ENCODE peak calls at places on chromosomes 11 and 22, in five cellular contexts. B, T, S, L and D are unnamed samples.
A peak's percentile ranks its signal among the peaks of the same experiment; 100 is the strongest.

GRCh38 chr11:34448223-34448994 is 9.7 kb downstream of the CAT start:
- DNase-seq in B (no peak), T (no peak), S (no peak), L (no peak), D (no peak)

GRCh38 chr11:90646266-90646665 is 423.4 kb upstream of the CHORDC1 start:
- DNase-seq in B (no peak), T (no peak), S (no peak), L (no peak), D (no peak)

GRCh38 chr11:122097419-122098001 is 18.5 kb downstream of the BLID start:
- DNase-seq in B (no peak), T (no peak), S (no peak), L (no peak), D (no peak)

GRCh38 chr11:36478700-36479329 is 31.3 kb downstream of the TRAF6 start:
- DNase-seq in B (no peak), T (peak; percentile 71), S (no peak), L (no peak), D (peak; percentile 58)

GRCh38 chr11:100459791-100460190 is 227.3 kb upstream of the ARHGAP42 start:
- DNase-seq in B (no peak), T (no peak), S (no peak), L (no peak), D (no peak)

GRCh38 chr11:65625628-65626342 is 10.2 kb downstream of the PCNX3 start:
- DNase-seq in B (no peak), T (peak; percentile 47), S (no peak), L (no peak), D (peak; percentile 56)

GRCh38 chr11:68632802-68633201 is 51.5 kb upstream of the GAL start:
- DNase-seq in B (no peak), T (peak; percentile 78), S (no peak), L (no peak), D (peak; percentile 64)

GRCh38 chr22:17131686-17132085 is 10.5 kb upstream of the TMEM121B start:
- DNase-seq in B (no peak), T (no peak), S (peak; percentile 26), L (no peak), D (no peak)

GRCh38 chr11:60844045-60844869 is 2.3 kb downstream of the CCDC86 start:
- DNase-seq in B (peak; percentile 38), T (no peak), S (no peak), L (no peak), D (no peak)

GRCh38 chr11:32829157-32829679 is 509 bp upstream of the PRRG4 start:
- DNase-seq in B (no peak), T (peak; percentile 40), S (no peak), L (no peak), D (peak; percentile 62)

GRCh38 chr11:890794-891600 is 19.6 kb downstream of the CHID1 start:
- DNase-seq in B (no peak), T (no peak), S (no peak), L (no peak), D (no peak)

GRCh38 chr11:100681064-100681502 is 6.0 kb upstream of the ARHGAP42 start:
- DNase-seq in B (peak; percentile 76), T (peak; percentile 77), S (no peak), L (no peak), D (peak; percentile 85)

GRCh38 chr11:87180743-87181142 is 143.0 kb downstream of the TMEM135 start:
- DNase-seq in B (no peak), T (no peak), S (no peak), L (no peak), D (no peak)

GRCh38 chr11:48006301-48006992 is 26.1 kb downstream of the PTPRJ start:
- DNase-seq in B (no peak), T (no peak), S (peak; percentile 69), L (no peak), D (no peak)

GRCh38 chr11:74877132-74877531 is 71.8 kb downstream of the XRRA1 start:
- DNase-seq in B (no peak), T (no peak), S (no peak), L (no peak), D (no peak)

GRCh38 chr22:23682827-23683355 is 7.9 kb upstream of the RGL4 start:
- DNase-seq in B (no peak), T (no peak), S (no peak), L (no peak), D (no peak)
- H3K27me3 ChIP-seq in B (no peaks in the 10 kb centered on the region), T (no peaks in the 10 kb centered on the region), S (no peaks in the 10 kb centered on the region), L (no peaks in the 10 kb centered on the region), D (no peaks in the 10 kb centered on the region)

DNA sequence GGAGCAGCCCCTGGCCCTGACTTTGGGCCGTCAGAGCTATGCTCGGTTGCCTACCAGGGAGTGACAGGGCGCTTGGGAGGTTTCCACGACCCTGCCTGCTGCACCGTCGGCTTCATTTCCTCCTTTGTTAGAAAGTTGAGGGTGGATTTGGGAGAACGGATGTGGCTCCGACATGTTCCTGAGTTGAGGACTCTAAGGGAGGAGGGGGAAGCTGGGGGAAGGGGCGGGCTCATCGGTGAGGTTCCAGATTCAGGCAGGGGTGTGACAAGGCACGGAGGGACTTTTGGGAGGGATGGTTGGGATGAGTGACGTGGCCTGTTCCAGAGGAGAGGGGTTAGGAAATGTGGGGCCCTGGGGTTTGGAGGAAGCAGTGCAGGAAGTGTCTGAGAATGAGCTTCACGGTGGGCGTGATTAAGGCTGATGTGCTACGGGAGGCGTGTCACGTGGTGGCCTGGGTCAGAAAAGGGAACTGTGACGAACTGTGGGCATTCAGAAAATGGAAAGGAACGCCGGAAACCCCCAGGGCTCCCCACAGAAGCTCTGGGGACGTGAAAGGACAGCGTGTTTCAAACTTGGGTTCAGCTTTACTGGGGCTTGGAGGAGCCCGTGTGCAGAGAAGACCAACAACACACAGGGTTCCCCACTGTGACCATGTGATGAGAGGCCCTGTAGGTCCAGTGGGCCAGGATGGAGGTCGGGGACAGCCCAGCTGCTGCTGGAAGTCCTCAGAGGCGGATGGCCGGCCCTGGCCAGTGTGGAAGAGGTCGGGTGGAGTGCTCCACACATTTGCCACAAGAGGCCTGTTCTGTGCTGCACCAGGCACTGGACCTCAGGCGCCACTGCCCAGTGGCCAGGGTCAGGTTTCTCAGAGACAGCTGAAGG is 2.8 kb downstream of the PARVB start:
- DNase-seq in B (peak; percentile 85), T (no peak), S (peak; percentile 83), L (peak; percentile 90), D (peak; percentile 57)
- H3K4me3 ChIP-seq in B (peak overlapping the region; percentile 84), T (no peak overlapping the region), S (no peak overlapping the region), L (peak overlapping the region; percentile 68), D (peak overlapping the region; percentile 5)

GRCh38 chr11:77073328-77074001 is 6.7 kb downstream of the CAPN5 start:
- DNase-seq in B (peak; percentile 90), T (peak; percentile 90), S (peak; percentile 92), L (peak; percentile 94), D (peak; percentile 91)

GRCh38 chr11:77074205-77074604 is 7.4 kb downstream of the CAPN5 start:
- DNase-seq in B (no peak), T (no peak), S (peak; percentile 70), L (no peak), D (peak; percentile 57)

GRCh38 chr11:77071077-77071476 is 4.3 kb downstream of the CAPN5 start:
- DNase-seq in B (no peak), T (no peak), S (no peak), L (peak; percentile 67), D (no peak)

GRCh38 chr11:77071671-77072605 is 5.2 kb downstream of the CAPN5 start:
- DNase-seq in B (no peak), T (no peak), S (peak; percentile 60), L (peak; percentile 78), D (peak; percentile 57)

GRCh38 chr11:77072851-77073327 is 6.1 kb downstream of the CAPN5 start:
- DNase-seq in B (no peak), T (no peak), S (peak; percentile 69), L (no peak), D (no peak)
- H3K4me1 ChIP-seq in B (no peaks in the 10 kb centered on the region), T (peaks cover 56% of the 10 kb centered on the region), S (no peaks in the 10 kb centered on the region), L (peaks cover 36% of the 10 kb centered on the region), D (peaks cover 20% of the 10 kb centered on the region)

GRCh38 chr11:17500673-17501072 is 24.0 kb upstream of the ABCC8 start:
- DNase-seq in B (no peak), T (no peak), S (no peak), L (no peak), D (no peak)
- H3K27me3 ChIP-seq in B (no peaks in the 10 kb centered on the region), T (no peaks in the 10 kb centered on the region), S (no peaks in the 10 kb centered on the region), L (no peaks in the 10 kb centered on the region), D (no peaks in the 10 kb centered on the region)

DNA sequence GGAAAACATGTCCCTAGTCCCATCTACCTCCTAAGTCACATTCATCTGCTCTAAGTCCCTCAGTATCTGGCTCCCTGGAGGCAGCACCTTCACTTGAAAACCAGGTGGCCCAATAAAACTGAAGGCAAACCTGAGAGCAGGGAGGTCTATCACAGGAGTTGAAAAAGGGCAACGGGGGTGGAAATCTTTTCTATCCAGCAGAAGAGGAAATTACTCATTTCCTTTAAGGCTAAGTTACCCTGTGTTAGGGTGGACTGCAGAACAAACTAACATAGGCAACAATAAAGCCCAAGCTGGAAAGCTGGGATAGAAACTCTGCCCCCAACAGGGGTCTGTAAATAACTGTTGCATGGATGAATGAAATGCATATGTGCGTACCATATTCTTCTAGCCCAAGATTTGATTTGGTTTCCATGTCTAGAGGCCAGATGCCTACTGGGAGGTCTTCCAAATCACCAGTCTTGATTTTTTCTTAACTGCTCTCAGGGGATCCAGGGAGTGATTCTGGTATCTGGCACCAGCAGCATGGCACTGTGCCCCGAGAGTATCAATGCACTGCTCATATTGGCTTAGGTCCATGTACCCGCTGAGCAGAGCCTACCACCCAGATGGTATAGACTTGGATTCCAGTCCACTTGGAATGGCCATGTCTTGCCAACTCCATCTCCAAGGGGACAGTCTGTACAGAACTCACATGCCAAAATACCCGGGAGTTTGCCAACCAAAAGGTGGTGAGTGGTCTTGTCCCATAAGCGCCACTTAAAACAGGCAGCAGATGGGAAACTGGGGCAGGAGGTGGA is 350.0 kb upstream of the NCAM1 start:
- DNase-seq in B (no peak), T (no peak), S (no peak), L (no peak), D (no peak)
- H3K4me3 ChIP-seq in B (no peak overlapping the region), T (no peak overlapping the region), S (no peak overlapping the region), L (no peak overlapping the region), D (no peak overlapping the region)

DNA sequence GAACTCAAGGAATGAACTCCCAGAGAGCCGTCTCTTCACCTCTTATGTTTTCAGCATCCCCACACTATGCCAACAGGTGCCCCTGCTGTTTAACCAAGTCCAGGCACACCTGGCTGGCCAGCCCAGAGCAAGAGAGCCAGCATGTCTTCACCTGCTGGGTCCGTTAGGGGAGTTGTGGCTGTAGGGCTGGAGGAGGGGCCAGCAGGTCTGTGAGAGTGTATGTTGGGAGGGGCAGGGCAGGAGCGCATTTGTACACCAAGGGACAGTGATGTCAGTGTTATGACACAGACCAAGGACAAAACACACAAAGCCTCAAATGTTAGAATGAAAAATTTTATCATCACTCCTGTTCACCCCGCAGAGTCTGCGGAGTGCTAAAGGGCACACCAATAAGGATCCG is 5.8 kb downstream of the PATZ1 start:
- DNase-seq in B (no peak), T (peak; percentile 25), S (peak; percentile 71), L (no peak), D (no peak)
- H3K4me1 ChIP-seq in B (peaks cover 30% of the 10 kb centered on the region), T (peaks cover 63% of the 10 kb centered on the region), S (peaks cover 3% of the 10 kb centered on the region), L (peaks cover 70% of the 10 kb centered on the region), D (peaks cover 8% of the 10 kb centered on the region)

GRCh38 chr22:48960981-48961655 is 866.6 kb downstream of the BRD1 start:
- DNase-seq in B (no peak), T (no peak), S (peak; percentile 34), L (no peak), D (no peak)
- H3K27me3 ChIP-seq in B (no peaks in the 10 kb centered on the region), T (peaks cover 8% of the 10 kb centered on the region), S (no peaks in the 10 kb centered on the region), L (peaks cover 42% of the 10 kb centered on the region), D (no peaks in the 10 kb centered on the region)